ENCODE peak calls at places on chromosomes 4 and X, in six cellular contexts. One of them, this sample, is unnamed.

GRCh38 chr4:142683503-142683902 is 162.6 kb downstream of the INPP4B start:
- DNase-seq in H4: peak; percentile 5
- DNase-seq in iPS-NIHi11: no peak
- DNase-seq in AML-193: no peak
- DNase-seq in osteoblast: no peak
- DNase-seq in stimulated activated CD8-positive, alpha-beta memory T cell treated with anti-CD3 and anti-CD28 coated beads, Interleukin-2, amount 100 ng/mL, for 48 hours: no peak
- DNase-seq in this sample: no peak

GRCh38 chr4:109072595-109072994 is 229.9 kb downstream of the COL25A1 start:
- DNase-seq in stimulated activated CD8-positive, alpha-beta memory T cell treated with anti-CD3 and anti-CD28 coated beads, Interleukin-2, amount 100 ng/mL, for 48 hours: no peak
- DNase-seq in AML-193: peak; percentile 6
- DNase-seq in osteoblast: no peak
- DNase-seq in H4: peak; percentile 43
- DNase-seq in iPS-NIHi11: no peak
- DNase-seq in this sample: no peak

GRCh38 chrX:111282991-111283390 is 12.7 kb upstream of the CAPN6 start:
- DNase-seq in iPS-NIHi11: no peak
- DNase-seq in stimulated activated CD8-positive, alpha-beta memory T cell treated with anti-CD3 and anti-CD28 coated beads, Interleukin-2, amount 100 ng/mL, for 48 hours: no peak
- DNase-seq in osteoblast: no peak
- DNase-seq in H4: no peak
- DNase-seq in AML-193: no peak
- DNase-seq in this sample: no peak

GRCh38 chr4:37890501-37891220 is at the start of gene TBC1D1:
- DNase-seq in stimulated activated CD8-positive, alpha-beta memory T cell treated with anti-CD3 and anti-CD28 coated beads, Interleukin-2, amount 100 ng/mL, for 48 hours: peak; percentile 34
- DNase-seq in H4: no peak
- DNase-seq in iPS-NIHi11: peak; percentile 48
- DNase-seq in osteoblast: peak; percentile 80
- DNase-seq in AML-193: peak; percentile 7
- DNase-seq in this sample: peak; percentile 27

GRCh38 chrX:48575642-48576041 is 1.4 kb downstream of the RBM3 start:
- DNase-seq in stimulated activated CD8-positive, alpha-beta memory T cell treated with anti-CD3 and anti-CD28 coated beads, Interleukin-2, amount 100 ng/mL, for 48 hours: no peak
- DNase-seq in osteoblast: no peak
- DNase-seq in iPS-NIHi11: no peak
- DNase-seq in AML-193: no peak
- DNase-seq in H4: no peak
- DNase-seq in this sample: no peak

GRCh38 chrX:19544693-19545305 is 29.5 kb upstream of the MAP3K15 start:
- DNase-seq in AML-193: peak; percentile 23
- DNase-seq in H4: peak; percentile 33
- DNase-seq in osteoblast: peak; percentile 94
- DNase-seq in stimulated activated CD8-positive, alpha-beta memory T cell treated with anti-CD3 and anti-CD28 coated beads, Interleukin-2, amount 100 ng/mL, for 48 hours: no peak
- DNase-seq in iPS-NIHi11: peak; percentile 61
- DNase-seq in this sample: no peak

GRCh38 chr4:5378002-5378401 is 326.7 kb downstream of the STK32B start:
- DNase-seq in stimulated activated CD8-positive, alpha-beta memory T cell treated with anti-CD3 and anti-CD28 coated beads, Interleukin-2, amount 100 ng/mL, for 48 hours: no peak
- DNase-seq in AML-193: no peak
- DNase-seq in H4: no peak
- DNase-seq in osteoblast: no peak
- DNase-seq in iPS-NIHi11: no peak
- DNase-seq in this sample: no peak

GRCh38 chrX:105822138-105823091 is at the start of gene NRK:
- DNase-seq in iPS-NIHi11: peak; percentile 33
- DNase-seq in stimulated activated CD8-positive, alpha-beta memory T cell treated with anti-CD3 and anti-CD28 coated beads, Interleukin-2, amount 100 ng/mL, for 48 hours: no peak
- DNase-seq in H4: no peak
- DNase-seq in AML-193: no peak
- DNase-seq in osteoblast: peak; percentile 8
- DNase-seq in this sample: peak; percentile 0

GRCh38 chr4:185112104-185112503 is 31.0 kb upstream of the SLC25A4 start:
- DNase-seq in osteoblast: peak; percentile 97
- DNase-seq in H4: peak; percentile 93
- DNase-seq in stimulated activated CD8-positive, alpha-beta memory T cell treated with anti-CD3 and anti-CD28 coated beads, Interleukin-2, amount 100 ng/mL, for 48 hours: no peak
- DNase-seq in AML-193: no peak
- DNase-seq in iPS-NIHi11: peak; percentile 50
- DNase-seq in this sample: no peak

GRCh38 chrX:118528089-118528753 is 32.6 kb downstream of the DOCK11 start:
- DNase-seq in iPS-NIHi11: no peak
- DNase-seq in AML-193: peak; percentile 32
- DNase-seq in stimulated activated CD8-positive, alpha-beta memory T cell treated with anti-CD3 and anti-CD28 coated beads, Interleukin-2, amount 100 ng/mL, for 48 hours: no peak
- DNase-seq in osteoblast: no peak
- DNase-seq in H4: no peak
- DNase-seq in this sample: no peak

GRCh38 chr4:159669094-159669493 is 566.2 kb downstream of the RAPGEF2 start:
- DNase-seq in iPS-NIHi11: no peak
- DNase-seq in H4: no peak
- DNase-seq in AML-193: no peak
- DNase-seq in stimulated activated CD8-positive, alpha-beta memory T cell treated with anti-CD3 and anti-CD28 coated beads, Interleukin-2, amount 100 ng/mL, for 48 hours: no peak
- DNase-seq in osteoblast: no peak
- DNase-seq in this sample: no peak

GRCh38 chrX:9341305-9342201 is 123.3 kb upstream of the TBL1X start:
- DNase-seq in stimulated activated CD8-positive, alpha-beta memory T cell treated with anti-CD3 and anti-CD28 coated beads, Interleukin-2, amount 100 ng/mL, for 48 hours: no peak
- DNase-seq in osteoblast: peak; percentile 78
- DNase-seq in iPS-NIHi11: peak; percentile 15
- DNase-seq in AML-193: peak; percentile 68
- DNase-seq in H4: peak; percentile 70
- DNase-seq in this sample: peak; percentile 28

GRCh38 chr4:151099226-151099975 is at the start of gene RPS3A:
- DNase-seq in iPS-NIHi11: peak; percentile 93
- DNase-seq in stimulated activated CD8-positive, alpha-beta memory T cell treated with anti-CD3 and anti-CD28 coated beads, Interleukin-2, amount 100 ng/mL, for 48 hours: peak; percentile 87
- DNase-seq in AML-193: peak; percentile 91
- DNase-seq in osteoblast: peak; percentile 95
- DNase-seq in H4: peak; percentile 96
- DNase-seq in this sample: peak; percentile 88

GRCh38 chrX:15680401-15680800 is 15.8 kb upstream of the CLTRN start:
- DNase-seq in stimulated activated CD8-positive, alpha-beta memory T cell treated with anti-CD3 and anti-CD28 coated beads, Interleukin-2, amount 100 ng/mL, for 48 hours: no peak
- DNase-seq in H4: peak; percentile 11
- DNase-seq in iPS-NIHi11: no peak
- DNase-seq in AML-193: no peak
- DNase-seq in osteoblast: no peak
- DNase-seq in this sample: no peak

GRCh38 chrX:95949588-95949987 is 735.1 kb upstream of the DIAPH2 start:
- DNase-seq in stimulated activated CD8-positive, alpha-beta memory T cell treated with anti-CD3 and anti-CD28 coated beads, Interleukin-2, amount 100 ng/mL, for 48 hours: no peak
- DNase-seq in AML-193: no peak
- DNase-seq in osteoblast: no peak
- DNase-seq in H4: no peak
- DNase-seq in iPS-NIHi11: no peak
- DNase-seq in this sample: no peak

GRCh38 chr4:16896871-16897270 is 1.6 kb downstream of the LDB2 start:
- DNase-seq in H4: peak; percentile 69
- DNase-seq in AML-193: no peak
- DNase-seq in stimulated activated CD8-positive, alpha-beta memory T cell treated with anti-CD3 and anti-CD28 coated beads, Interleukin-2, amount 100 ng/mL, for 48 hours: no peak
- DNase-seq in osteoblast: no peak
- DNase-seq in iPS-NIHi11: no peak
- DNase-seq in this sample: no peak

GRCh38 chr4:113083346-113083745 is 33.9 kb downstream of the ANK2 start:
- DNase-seq in iPS-NIHi11: no peak
- DNase-seq in H4: no peak
- DNase-seq in AML-193: no peak
- DNase-seq in stimulated activated CD8-positive, alpha-beta memory T cell treated with anti-CD3 and anti-CD28 coated beads, Interleukin-2, amount 100 ng/mL, for 48 hours: no peak
- DNase-seq in osteoblast: no peak
- DNase-seq in this sample: no peak

GRCh38 chr4:41160010-41160789 is 54.1 kb downstream of the APBB2 start:
- DNase-seq in stimulated activated CD8-positive, alpha-beta memory T cell treated with anti-CD3 and anti-CD28 coated beads, Interleukin-2, amount 100 ng/mL, for 48 hours: no peak
- DNase-seq in osteoblast: peak; percentile 68
- DNase-seq in AML-193: no peak
- DNase-seq in iPS-NIHi11: no peak
- DNase-seq in H4: peak; percentile 75
- DNase-seq in this sample: no peak

GRCh38 chrX:120450163-120450562 is 18.9 kb downstream of the LAMP2 start:
- DNase-seq in osteoblast: no peak
- DNase-seq in H4: no peak
- DNase-seq in iPS-NIHi11: peak; percentile 6
- DNase-seq in stimulated activated CD8-positive, alpha-beta memory T cell treated with anti-CD3 and anti-CD28 coated beads, Interleukin-2, amount 100 ng/mL, for 48 hours: no peak
- DNase-seq in AML-193: peak; percentile 15
- DNase-seq in this sample: no peak

GRCh38 chrX:13652256-13653021 is 502 bp upstream of the TCEANC start:
- DNase-seq in H4: peak; percentile 82
- DNase-seq in osteoblast: peak; percentile 71
- DNase-seq in AML-193: no peak
- DNase-seq in iPS-NIHi11: no peak
- DNase-seq in stimulated activated CD8-positive, alpha-beta memory T cell treated with anti-CD3 and anti-CD28 coated beads, Interleukin-2, amount 100 ng/mL, for 48 hours: no peak
- DNase-seq in this sample: no peak

GRCh38 chr4:77175201-77175610 is 18.2 kb downstream of the CCNG2 start:
- DNase-seq in osteoblast: no peak
- DNase-seq in stimulated activated CD8-positive, alpha-beta memory T cell treated with anti-CD3 and anti-CD28 coated beads, Interleukin-2, amount 100 ng/mL, for 48 hours: no peak
- DNase-seq in AML-193: no peak
- DNase-seq in H4: no peak
- DNase-seq in iPS-NIHi11: peak; percentile 74
- DNase-seq in this sample: no peak

GRCh38 chr4:70183168-70183939 is 12.2 kb upstream of the ODAM start:
- DNase-seq in stimulated activated CD8-positive, alpha-beta memory T cell treated with anti-CD3 and anti-CD28 coated beads, Interleukin-2, amount 100 ng/mL, for 48 hours: peak; percentile 1
- DNase-seq in osteoblast: peak; percentile 26
- DNase-seq in H4: peak; percentile 75
- DNase-seq in iPS-NIHi11: peak; percentile 51
- DNase-seq in AML-193: peak; percentile 56
- DNase-seq in this sample: no peak

GRCh38 chr4:72286185-72286584 is 254.4 kb downstream of the NPFFR2 start:
- DNase-seq in osteoblast: no peak
- DNase-seq in iPS-NIHi11: no peak
- DNase-seq in AML-193: no peak
- DNase-seq in stimulated activated CD8-positive, alpha-beta memory T cell treated with anti-CD3 and anti-CD28 coated beads, Interleukin-2, amount 100 ng/mL, for 48 hours: no peak
- DNase-seq in H4: peak; percentile 12
- DNase-seq in this sample: no peak

GRCh38 chrX:122586831-122587230 is 597.2 kb upstream of the GRIA3 start:
- DNase-seq in iPS-NIHi11: no peak
- DNase-seq in osteoblast: no peak
- DNase-seq in H4: no peak
- DNase-seq in AML-193: no peak
- DNase-seq in stimulated activated CD8-positive, alpha-beta memory T cell treated with anti-CD3 and anti-CD28 coated beads, Interleukin-2, amount 100 ng/mL, for 48 hours: no peak
- DNase-seq in this sample: no peak

GRCh38 chrX:55488268-55488558 is 1.4 kb downstream of the USP51 start:
- DNase-seq in AML-193: no peak
- DNase-seq in stimulated activated CD8-positive, alpha-beta memory T cell treated with anti-CD3 and anti-CD28 coated beads, Interleukin-2, amount 100 ng/mL, for 48 hours: no peak
- DNase-seq in iPS-NIHi11: no peak
- DNase-seq in osteoblast: no peak
- DNase-seq in H4: no peak
- DNase-seq in this sample: no peak

GRCh38 chr4:94486372-94486801 is 34.6 kb downstream of the PDLIM5 start:
- DNase-seq in iPS-NIHi11: no peak
- DNase-seq in AML-193: no peak
- DNase-seq in osteoblast: no peak
- DNase-seq in H4: peak; percentile 83
- DNase-seq in stimulated activated CD8-positive, alpha-beta memory T cell treated with anti-CD3 and anti-CD28 coated beads, Interleukin-2, amount 100 ng/mL, for 48 hours: no peak
- DNase-seq in this sample: no peak

GRCh38 chr4:139934336-139934735 is 219.6 kb downstream of the MAML3 start:
- DNase-seq in stimulated activated CD8-positive, alpha-beta memory T cell treated with anti-CD3 and anti-CD28 coated beads, Interleukin-2, amount 100 ng/mL, for 48 hours: no peak
- DNase-seq in iPS-NIHi11: no peak
- DNase-seq in AML-193: no peak
- DNase-seq in H4: no peak
- DNase-seq in osteoblast: no peak
- DNase-seq in this sample: no peak

GRCh38 chr4:165378763-165379631 is at the start of gene CPE:
- DNase-seq in AML-193: no peak
- DNase-seq in iPS-NIHi11: peak; percentile 76
- DNase-seq in H4: peak; percentile 41
- DNase-seq in stimulated activated CD8-positive, alpha-beta memory T cell treated with anti-CD3 and anti-CD28 coated beads, Interleukin-2, amount 100 ng/mL, for 48 hours: peak; percentile 48
- DNase-seq in osteoblast: peak; percentile 95
- DNase-seq in this sample: peak; percentile 81

GRCh38 chrX:70998402-70999027 is 67.6 kb upstream of the SLC7A3 start:
- DNase-seq in H4: peak; percentile 19
- DNase-seq in stimulated activated CD8-positive, alpha-beta memory T cell treated with anti-CD3 and anti-CD28 coated beads, Interleukin-2, amount 100 ng/mL, for 48 hours: no peak
- DNase-seq in iPS-NIHi11: no peak
- DNase-seq in AML-193: no peak
- DNase-seq in osteoblast: no peak
- DNase-seq in this sample: no peak

GRCh38 chr4:2295535-2296442 is 33.9 kb upstream of the MXD4 start:
- DNase-seq in stimulated activated CD8-positive, alpha-beta memory T cell treated with anti-CD3 and anti-CD28 coated beads, Interleukin-2, amount 100 ng/mL, for 48 hours: no peak
- DNase-seq in H4: no peak
- DNase-seq in osteoblast: peak; percentile 49
- DNase-seq in iPS-NIHi11: peak; percentile 31
- DNase-seq in AML-193: no peak
- DNase-seq in this sample: no peak

GRCh38 chr4:7852568-7853185 is 87.0 kb downstream of the AFAP1 start:
- DNase-seq in H4: no peak
- DNase-seq in stimulated activated CD8-positive, alpha-beta memory T cell treated with anti-CD3 and anti-CD28 coated beads, Interleukin-2, amount 100 ng/mL, for 48 hours: no peak
- DNase-seq in iPS-NIHi11: no peak
- DNase-seq in osteoblast: no peak
- DNase-seq in AML-193: no peak
- DNase-seq in this sample: no peak

GRCh38 chr4:112726041-112726440 is 89.1 kb downstream of the LARP7 start:
- DNase-seq in AML-193: no peak
- DNase-seq in osteoblast: peak; percentile 66
- DNase-seq in stimulated activated CD8-positive, alpha-beta memory T cell treated with anti-CD3 and anti-CD28 coated beads, Interleukin-2, amount 100 ng/mL, for 48 hours: no peak
- DNase-seq in iPS-NIHi11: no peak
- DNase-seq in H4: no peak
- DNase-seq in this sample: no peak

GRCh38 chrX:140447150-140447549 is 57.7 kb downstream of the SOX3 start:
- DNase-seq in iPS-NIHi11: no peak
- DNase-seq in stimulated activated CD8-positive, alpha-beta memory T cell treated with anti-CD3 and anti-CD28 coated beads, Interleukin-2, amount 100 ng/mL, for 48 hours: no peak
- DNase-seq in AML-193: no peak
- DNase-seq in H4: no peak
- DNase-seq in osteoblast: no peak
- DNase-seq in this sample: no peak

GRCh38 chr4:80213117-80213815 is 16.0 kb downstream of the PRDM8 start:
- DNase-seq in AML-193: no peak
- DNase-seq in iPS-NIHi11: no peak
- DNase-seq in osteoblast: peak; percentile 88
- DNase-seq in stimulated activated CD8-positive, alpha-beta memory T cell treated with anti-CD3 and anti-CD28 coated beads, Interleukin-2, amount 100 ng/mL, for 48 hours: no peak
- DNase-seq in H4: no peak
- DNase-seq in this sample: no peak

GRCh38 chr4:94416981-94417380 is 34.8 kb upstream of the PDLIM5 start:
- DNase-seq in iPS-NIHi11: no peak
- DNase-seq in AML-193: no peak
- DNase-seq in osteoblast: no peak
- DNase-seq in stimulated activated CD8-positive, alpha-beta memory T cell treated with anti-CD3 and anti-CD28 coated beads, Interleukin-2, amount 100 ng/mL, for 48 hours: no peak
- DNase-seq in H4: no peak
- DNase-seq in this sample: no peak

GRCh38 chr4:72896515-72896914 is 173.0 kb downstream of the COX18 start:
- DNase-seq in H4: peak; percentile 14
- DNase-seq in osteoblast: peak; percentile 90
- DNase-seq in iPS-NIHi11: no peak
- DNase-seq in stimulated activated CD8-positive, alpha-beta memory T cell treated with anti-CD3 and anti-CD28 coated beads, Interleukin-2, amount 100 ng/mL, for 48 hours: no peak
- DNase-seq in AML-193: no peak
- DNase-seq in this sample: no peak

GRCh38 chrX:141673946-141674345 is 24.6 kb downstream of the SPANXD start:
- DNase-seq in osteoblast: no peak
- DNase-seq in AML-193: no peak
- DNase-seq in H4: no peak
- DNase-seq in iPS-NIHi11: no peak
- DNase-seq in stimulated activated CD8-positive, alpha-beta memory T cell treated with anti-CD3 and anti-CD28 coated beads, Interleukin-2, amount 100 ng/mL, for 48 hours: no peak
- DNase-seq in this sample: no peak